ENCODE peak calls at places on chromosomes 16 and 17, in ten cellular contexts. X is neural crest cell; F is EH; D is lower leg skin; C is HTR-8/SVneo; H is NCI-H460; Z is activated naive CD4-positive, alpha-beta T cell treated with anti-CD3 and anti-CD28 coated beads, Interleukin-2, amount 10 ng/mL, durations not matched to agents 7 days and 5 days; R is activated CD8-positive, alpha-beta memory T cell treated with anti-CD3 and anti-CD28 coated beads for 1 hour; T is stromal cell of bone marrow; I is DND-41. P is an unnamed sample.

GRCh38 chr16:50868577-50868976 is 126.7 kb downstream of the CYLD start:
- DNase-seq in H (no peak), F (no peak), X (no peak), R (no peak), T (no peak), I (no peak), C (no peak), D (no peak), Z (no peak), P (no peak)

GRCh38 chr17:74417178-74418045 is 14.5 kb upstream of the GPRC5C start:
- DNase-seq in H (peak), I (no peak), D (no peak), F (no peak), C (no peak), R (no peak), Z (no peak), T (peak), X (no peak), P (no peak)

GRCh38 chr16:19583665-19584300 is 28.3 kb downstream of the VPS35L start:
- DNase-seq in Z (peak), X (peak), R (no peak), T (no peak), H (peak), D (no peak), F (peak), C (no peak), I (no peak), P (no peak)

GRCh38 chr17:50266384-50267073 is 7.7 kb upstream of the TMEM92 start:
- DNase-seq in F (peak), D (no peak), C (peak), X (no peak), H (no peak), I (no peak), T (peak), Z (peak), R (no peak), P (no peak)

GRCh38 chr17:18041776-18042175 is 2.6 kb downstream of the GID4 start:
- DNase-seq in H (no peak), T (peak), F (peak), D (no peak), R (no peak), Z (no peak), X (no peak), C (no peak), I (no peak), P (no peak)

GRCh38 chr17:29032798-29033197 is 10.1 kb upstream of the PIPOX start:
- DNase-seq in R (no peak), H (no peak), T (no peak), F (no peak), X (no peak), I (no peak), C (no peak), D (no peak), Z (no peak), P (no peak)

GRCh38 chr17:58336456-58337094 is 8.0 kb upstream of the TSPOAP1 start:
- DNase-seq in F (peak), T (peak), I (peak), X (no peak), R (no peak), C (no peak), Z (no peak), D (no peak), H (no peak), P (no peak)

GRCh38 chr16:10321407-10322397 is 64.2 kb upstream of the ATF7IP2 start:
- DNase-seq in X (no peak), Z (peak), H (no peak), F (no peak), I (no peak), R (no peak), T (no peak), C (no peak), D (no peak), P (no peak)